ENCODE peak calls at places on chromosomes 16 and 17, in ten cellular contexts. One of them, this sample, is unnamed.

GRCh38 chr17:49676276-49676868 is 1.5 kb downstream of the SPOP start:
- DNase-seq in GM12891: peak
- DNase-seq in gastrocnemius medialis: no peak
- DNase-seq in HCT116: no peak
- DNase-seq in prostate gland: no peak
- DNase-seq in heart left ventricle: no peak
- DNase-seq in adrenal gland: no peak
- DNase-seq in Peyer's patch: no peak
- DNase-seq in endothelial cell of umbilical vein: peak
- DNase-seq in transverse colon: peak
- DNase-seq in this sample: peak

GRCh38 chr16:72404299-72404698 is 232.3 kb upstream of the PMFBP1 start:
- DNase-seq in HCT116: no peak
- DNase-seq in prostate gland: no peak
- DNase-seq in gastrocnemius medialis: no peak
- DNase-seq in transverse colon: no peak
- DNase-seq in heart left ventricle: no peak
- DNase-seq in Peyer's patch: no peak
- DNase-seq in adrenal gland: no peak
- DNase-seq in endothelial cell of umbilical vein: no peak
- DNase-seq in GM12891: no peak
- DNase-seq in this sample: no peak

GRCh38 chr17:28982191-28982793 is 23.5 kb downstream of the SEZ6 start:
- DNase-seq in transverse colon: peak
- DNase-seq in HCT116: no peak
- DNase-seq in adrenal gland: no peak
- DNase-seq in heart left ventricle: no peak
- DNase-seq in GM12891: peak
- DNase-seq in prostate gland: peak
- DNase-seq in endothelial cell of umbilical vein: peak
- DNase-seq in gastrocnemius medialis: no peak
- DNase-seq in Peyer's patch: no peak
- DNase-seq in this sample: no peak

GRCh38 chr16:71499775-71500364 is 10.7 kb upstream of the ZNF19 start:
- DNase-seq in GM12891: peak
- DNase-seq in gastrocnemius medialis: no peak
- DNase-seq in endothelial cell of umbilical vein: peak
- DNase-seq in heart left ventricle: no peak
- DNase-seq in adrenal gland: peak
- DNase-seq in prostate gland: peak
- DNase-seq in Peyer's patch: no peak
- DNase-seq in transverse colon: peak
- DNase-seq in HCT116: peak
- DNase-seq in this sample: peak

GRCh38 chr17:13415877-13416416 is 185.8 kb downstream of the HS3ST3A1 start:
- DNase-seq in Peyer's patch: no peak
- DNase-seq in transverse colon: peak
- DNase-seq in GM12891: no peak
- DNase-seq in prostate gland: peak
- DNase-seq in adrenal gland: peak
- DNase-seq in endothelial cell of umbilical vein: no peak
- DNase-seq in heart left ventricle: peak
- DNase-seq in gastrocnemius medialis: no peak
- DNase-seq in HCT116: peak
- DNase-seq in this sample: peak

GRCh38 chr16:30030841-30031413 is at the start of gene TLCD3B:
- DNase-seq in endothelial cell of umbilical vein: no peak
- DNase-seq in GM12891: no peak
- DNase-seq in adrenal gland: no peak
- DNase-seq in Peyer's patch: no peak
- DNase-seq in heart left ventricle: no peak
- DNase-seq in prostate gland: no peak
- DNase-seq in gastrocnemius medialis: no peak
- DNase-seq in HCT116: no peak
- DNase-seq in transverse colon: no peak
- DNase-seq in this sample: no peak

GRCh38 chr17:32998111-32998892 is 6.7 kb downstream of the SPACA3 start:
- DNase-seq in Peyer's patch: peak
- DNase-seq in adrenal gland: peak
- DNase-seq in heart left ventricle: peak
- DNase-seq in gastrocnemius medialis: peak
- DNase-seq in GM12891: peak
- DNase-seq in transverse colon: peak
- DNase-seq in endothelial cell of umbilical vein: peak
- DNase-seq in prostate gland: peak
- DNase-seq in HCT116: peak
- DNase-seq in this sample: peak

GRCh38 chr17:32958418-32958817 is 30.5 kb downstream of the TMEM98 start:
- DNase-seq in transverse colon: no peak
- DNase-seq in Peyer's patch: no peak
- DNase-seq in HCT116: no peak
- DNase-seq in heart left ventricle: no peak
- DNase-seq in adrenal gland: no peak
- DNase-seq in endothelial cell of umbilical vein: no peak
- DNase-seq in GM12891: no peak
- DNase-seq in gastrocnemius medialis: no peak
- DNase-seq in prostate gland: no peak
- DNase-seq in this sample: no peak

GRCh38 chr16:4801962-4802658 is at the start of gene ROGDI:
- DNase-seq in prostate gland: peak
- DNase-seq in transverse colon: peak
- DNase-seq in GM12891: peak
- DNase-seq in gastrocnemius medialis: peak
- DNase-seq in heart left ventricle: peak
- DNase-seq in endothelial cell of umbilical vein: peak
- DNase-seq in adrenal gland: peak
- DNase-seq in HCT116: peak
- DNase-seq in Peyer's patch: peak
- DNase-seq in this sample: peak

GRCh38 chr16:88556294-88556988 is 13.8 kb upstream of the ZC3H18 start:
- DNase-seq in transverse colon: peak
- DNase-seq in heart left ventricle: no peak
- DNase-seq in adrenal gland: no peak
- DNase-seq in prostate gland: no peak
- DNase-seq in gastrocnemius medialis: no peak
- DNase-seq in endothelial cell of umbilical vein: no peak
- DNase-seq in GM12891: no peak
- DNase-seq in Peyer's patch: no peak
- DNase-seq in HCT116: no peak
- DNase-seq in this sample: no peak

GRCh38 chr16:88561485-88562369 is 8.5 kb upstream of the ZC3H18 start:
- DNase-seq in HCT116: peak
- DNase-seq in endothelial cell of umbilical vein: peak
- DNase-seq in transverse colon: peak
- DNase-seq in GM12891: peak
- DNase-seq in prostate gland: peak
- DNase-seq in heart left ventricle: no peak
- DNase-seq in gastrocnemius medialis: no peak
- DNase-seq in Peyer's patch: no peak
- DNase-seq in adrenal gland: peak
- DNase-seq in this sample: peak

GRCh38 chr16:88554711-88555264 is 15.4 kb upstream of the ZC3H18 start:
- DNase-seq in prostate gland: no peak
- DNase-seq in GM12891: no peak
- DNase-seq in heart left ventricle: no peak
- DNase-seq in endothelial cell of umbilical vein: no peak
- DNase-seq in HCT116: no peak
- DNase-seq in gastrocnemius medialis: no peak
- DNase-seq in Peyer's patch: no peak
- DNase-seq in adrenal gland: no peak
- DNase-seq in transverse colon: no peak
- DNase-seq in this sample: no peak

GRCh38 chr16:88560722-88561484 is 9.3 kb upstream of the ZC3H18 start:
- DNase-seq in endothelial cell of umbilical vein: no peak
- DNase-seq in adrenal gland: no peak
- DNase-seq in HCT116: no peak
- DNase-seq in transverse colon: no peak
- DNase-seq in Peyer's patch: no peak
- DNase-seq in gastrocnemius medialis: no peak
- DNase-seq in prostate gland: no peak
- DNase-seq in GM12891: no peak
- DNase-seq in heart left ventricle: no peak
- DNase-seq in this sample: peak

DNA sequence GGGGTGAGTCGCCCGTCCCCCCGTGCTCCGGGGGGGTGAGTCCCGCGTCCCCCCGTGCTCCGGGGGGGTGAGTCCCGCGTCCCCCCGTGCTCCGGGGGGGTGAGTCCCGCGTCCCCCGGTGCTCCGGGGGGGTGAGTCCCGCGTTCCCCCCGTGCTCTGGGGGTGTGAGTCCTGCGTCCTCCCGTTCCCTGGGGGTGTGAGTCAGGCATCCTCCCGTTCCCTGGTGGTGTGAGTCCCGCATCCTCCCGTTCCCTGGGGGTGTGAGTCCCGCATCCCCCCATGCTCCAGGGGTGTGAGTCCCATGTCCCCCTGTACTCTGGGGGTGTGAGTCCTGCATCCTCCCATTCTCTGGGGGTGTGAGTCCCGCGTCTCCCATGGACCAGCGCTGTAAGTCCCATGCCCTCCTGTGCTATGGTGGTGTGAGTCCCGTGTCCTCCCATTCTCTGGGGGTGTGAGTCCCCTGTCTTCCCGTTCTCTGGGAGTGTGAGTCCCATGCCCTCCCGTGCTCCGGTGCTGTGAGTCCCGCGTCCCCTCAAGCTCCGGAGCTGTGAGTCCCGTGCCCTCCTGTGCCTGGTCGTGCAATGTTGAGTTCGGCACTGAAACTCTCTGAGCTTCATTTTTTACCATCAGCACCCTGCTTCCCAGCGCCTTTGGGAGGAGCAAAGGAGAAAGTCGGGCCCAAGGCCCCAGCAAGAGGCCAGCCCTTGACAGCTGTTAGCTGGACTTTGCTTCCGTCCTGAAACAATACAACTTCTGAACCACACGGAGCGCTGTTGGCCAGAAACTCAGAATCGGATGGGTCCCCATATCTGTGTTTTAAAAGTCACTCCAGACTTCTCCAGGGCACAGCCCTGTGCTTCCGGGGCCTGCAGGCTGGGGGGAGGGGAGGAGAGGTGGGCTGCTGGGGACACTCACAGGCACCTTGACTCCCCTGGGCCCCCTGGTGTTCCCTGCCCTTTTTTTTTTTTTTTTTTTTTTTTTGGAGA is 11.5 kb upstream of the ZC3H18 start:
- DNase-seq in gastrocnemius medialis: peak
- DNase-seq in adrenal gland: peak
- DNase-seq in prostate gland: peak
- DNase-seq in HCT116: peak
- DNase-seq in transverse colon: peak
- DNase-seq in heart left ventricle: peak
- DNase-seq in Peyer's patch: peak
- DNase-seq in endothelial cell of umbilical vein: peak
- DNase-seq in GM12891: no peak
- DNase-seq in this sample: peak
- TF ChIP-seq POLR2A in gastrocnemius medialis: no peak
- TF ChIP-seq POLR2A in adrenal gland: no peak
- TF ChIP-seq POLR2A in prostate gland: no peak
- TF ChIP-seq POLR2A in HCT116: no peak
- TF ChIP-seq POLR2A in transverse colon: no peak
- TF ChIP-seq POLR2A in heart left ventricle: no peak
- TF ChIP-seq POLR2A in Peyer's patch: no peak
- TF ChIP-seq POLR2A in endothelial cell of umbilical vein: no peak
- TF ChIP-seq POLR2A in GM12891: no peak
- TF ChIP-seq POLR2A in this sample: no peak

GRCh38 chr17:41910701-41911391 is 7.9 kb downstream of the ACLY start:
- DNase-seq in gastrocnemius medialis: no peak
- DNase-seq in GM12891: no peak
- DNase-seq in endothelial cell of umbilical vein: no peak
- DNase-seq in heart left ventricle: no peak
- DNase-seq in Peyer's patch: no peak
- DNase-seq in transverse colon: no peak
- DNase-seq in adrenal gland: no peak
- DNase-seq in HCT116: no peak
- DNase-seq in prostate gland: no peak
- DNase-seq in this sample: no peak
- TF ChIP-seq POLR2A in gastrocnemius medialis: no peak
- TF ChIP-seq POLR2A in GM12891: no peak
- TF ChIP-seq POLR2A in endothelial cell of umbilical vein: no peak
- TF ChIP-seq POLR2A in heart left ventricle: no peak
- TF ChIP-seq POLR2A in Peyer's patch: no peak
- TF ChIP-seq POLR2A in transverse colon: no peak
- TF ChIP-seq POLR2A in adrenal gland: no peak
- TF ChIP-seq POLR2A in HCT116: no peak
- TF ChIP-seq POLR2A in prostate gland: no peak
- TF ChIP-seq POLR2A in this sample: no peak

GRCh38 chr16:85137323-85138072 is 25.2 kb upstream of the CIBAR2 start:
- DNase-seq in endothelial cell of umbilical vein: peak
- DNase-seq in transverse colon: peak
- DNase-seq in heart left ventricle: peak
- DNase-seq in gastrocnemius medialis: peak
- DNase-seq in adrenal gland: peak
- DNase-seq in Peyer's patch: peak
- DNase-seq in prostate gland: peak
- DNase-seq in HCT116: no peak
- DNase-seq in GM12891: no peak
- DNase-seq in this sample: no peak
- TF ChIP-seq POLR2A in endothelial cell of umbilical vein: no peak
- TF ChIP-seq POLR2A in transverse colon: no peak
- TF ChIP-seq POLR2A in heart left ventricle: no peak
- TF ChIP-seq POLR2A in gastrocnemius medialis: no peak
- TF ChIP-seq POLR2A in adrenal gland: peak
- TF ChIP-seq POLR2A in Peyer's patch: no peak
- TF ChIP-seq POLR2A in prostate gland: no peak
- TF ChIP-seq POLR2A in HCT116: no peak
- TF ChIP-seq POLR2A in GM12891: no peak
- TF ChIP-seq POLR2A in this sample: no peak

GRCh38 chr17:76273435-76273921 is 8.3 kb downstream of the UBALD2 start:
- DNase-seq in adrenal gland: no peak
- DNase-seq in GM12891: no peak
- DNase-seq in endothelial cell of umbilical vein: no peak
- DNase-seq in prostate gland: no peak
- DNase-seq in transverse colon: no peak
- DNase-seq in gastrocnemius medialis: no peak
- DNase-seq in Peyer's patch: no peak
- DNase-seq in HCT116: no peak
- DNase-seq in heart left ventricle: no peak
- DNase-seq in this sample: no peak

GRCh38 chr17:76270770-76271668 is 5.9 kb downstream of the UBALD2 start:
- DNase-seq in prostate gland: no peak
- DNase-seq in heart left ventricle: no peak
- DNase-seq in GM12891: no peak
- DNase-seq in endothelial cell of umbilical vein: no peak
- DNase-seq in Peyer's patch: peak
- DNase-seq in gastrocnemius medialis: peak
- DNase-seq in transverse colon: no peak
- DNase-seq in HCT116: no peak
- DNase-seq in adrenal gland: no peak
- DNase-seq in this sample: no peak

GRCh38 chr17:76270127-76270592 is 5.0 kb downstream of the UBALD2 start:
- DNase-seq in transverse colon: no peak
- DNase-seq in adrenal gland: no peak
- DNase-seq in GM12891: no peak
- DNase-seq in HCT116: no peak
- DNase-seq in endothelial cell of umbilical vein: no peak
- DNase-seq in Peyer's patch: no peak
- DNase-seq in gastrocnemius medialis: no peak
- DNase-seq in prostate gland: no peak
- DNase-seq in heart left ventricle: no peak
- DNase-seq in this sample: no peak

GRCh38 chr17:76272541-76273434 is 7.6 kb downstream of the UBALD2 start:
- DNase-seq in heart left ventricle: no peak
- DNase-seq in prostate gland: no peak
- DNase-seq in endothelial cell of umbilical vein: no peak
- DNase-seq in adrenal gland: no peak
- DNase-seq in transverse colon: no peak
- DNase-seq in HCT116: no peak
- DNase-seq in GM12891: peak
- DNase-seq in gastrocnemius medialis: peak
- DNase-seq in Peyer's patch: no peak
- DNase-seq in this sample: no peak

GRCh38 chr17:76271669-76272540 is 6.8 kb downstream of the UBALD2 start:
- DNase-seq in prostate gland: no peak
- DNase-seq in adrenal gland: no peak
- DNase-seq in heart left ventricle: no peak
- DNase-seq in Peyer's patch: no peak
- DNase-seq in gastrocnemius medialis: no peak
- DNase-seq in endothelial cell of umbilical vein: peak
- DNase-seq in transverse colon: peak
- DNase-seq in GM12891: peak
- DNase-seq in HCT116: no peak
- DNase-seq in this sample: no peak
- TF ChIP-seq POLR2A in prostate gland: peak
- TF ChIP-seq POLR2A in adrenal gland: no peak
- TF ChIP-seq POLR2A in heart left ventricle: no peak
- TF ChIP-seq POLR2A in Peyer's patch: no peak
- TF ChIP-seq POLR2A in gastrocnemius medialis: no peak
- TF ChIP-seq POLR2A in endothelial cell of umbilical vein: no peak
- TF ChIP-seq POLR2A in transverse colon: peak
- TF ChIP-seq POLR2A in GM12891: peak
- TF ChIP-seq POLR2A in HCT116: no peak
- TF ChIP-seq POLR2A in this sample: peak

This sample was measured in erythroblast.